ENCODE peak calls at places on chromosomes 6 and 20, in nine cellular contexts. One of them, this sample, is unnamed.

GRCh38 chr6:17907467-17908229 is 79.8 kb downstream of the KIF13A start:
- DNase-seq in mammary epithelial cell: peak
- DNase-seq in PC-9: peak
- DNase-seq in fibroblast of lung: peak
- DNase-seq in astrocyte: peak
- DNase-seq in neural progenitor cell: no peak
- DNase-seq in GM23248: peak
- DNase-seq in HepG2: peak
- DNase-seq in hepatocyte: peak
- DNase-seq in this sample: no peak

GRCh38 chr6:156600678-156601077 is 176.5 kb upstream of the ARID1B start:
- DNase-seq in mammary epithelial cell: no peak
- DNase-seq in neural progenitor cell: no peak
- DNase-seq in hepatocyte: no peak
- DNase-seq in GM23248: no peak
- DNase-seq in PC-9: no peak
- DNase-seq in HepG2: no peak
- DNase-seq in astrocyte: no peak
- DNase-seq in fibroblast of lung: no peak
- DNase-seq in this sample: no peak

GRCh38 chr20:12699374-12700228 is 309.2 kb upstream of the SPTLC3 start:
- DNase-seq in neural progenitor cell: no peak
- DNase-seq in PC-9: no peak
- DNase-seq in mammary epithelial cell: peak
- DNase-seq in GM23248: no peak
- DNase-seq in HepG2: no peak
- DNase-seq in astrocyte: no peak
- DNase-seq in fibroblast of lung: no peak
- DNase-seq in hepatocyte: peak
- DNase-seq in this sample: no peak

GRCh38 chr20:59817406-59817805 is 116.0 kb downstream of the SYCP2 start:
- DNase-seq in neural progenitor cell: no peak
- DNase-seq in astrocyte: no peak
- DNase-seq in fibroblast of lung: no peak
- DNase-seq in GM23248: no peak
- DNase-seq in mammary epithelial cell: no peak
- DNase-seq in PC-9: no peak
- DNase-seq in HepG2: no peak
- DNase-seq in hepatocyte: no peak
- DNase-seq in this sample: no peak

GRCh38 chr6:45586216-45587171 is 208.8 kb upstream of the SUPT3H start:
- DNase-seq in mammary epithelial cell: peak
- DNase-seq in fibroblast of lung: peak
- DNase-seq in neural progenitor cell: peak
- DNase-seq in GM23248: no peak
- DNase-seq in PC-9: peak
- DNase-seq in HepG2: no peak
- DNase-seq in astrocyte: no peak
- DNase-seq in hepatocyte: no peak
- DNase-seq in this sample: peak

GRCh38 chr6:129507846-129508245 is 202.1 kb downstream of the ARHGAP18 start:
- DNase-seq in hepatocyte: no peak
- DNase-seq in neural progenitor cell: no peak
- DNase-seq in mammary epithelial cell: no peak
- DNase-seq in PC-9: no peak
- DNase-seq in GM23248: no peak
- DNase-seq in HepG2: no peak
- DNase-seq in astrocyte: no peak
- DNase-seq in fibroblast of lung: no peak
- DNase-seq in this sample: no peak

GRCh38 chr20:7841967-7842301 is 98.3 kb downstream of the HAO1 start:
- DNase-seq in mammary epithelial cell: peak
- DNase-seq in hepatocyte: peak
- DNase-seq in PC-9: no peak
- DNase-seq in neural progenitor cell: peak
- DNase-seq in GM23248: peak
- DNase-seq in HepG2: no peak
- DNase-seq in fibroblast of lung: peak
- DNase-seq in astrocyte: peak
- DNase-seq in this sample: no peak

GRCh38 chr6:102732908-102733307 is 1339.4 kb downstream of the GRIK2 start:
- DNase-seq in neural progenitor cell: no peak
- DNase-seq in fibroblast of lung: peak
- DNase-seq in astrocyte: peak
- DNase-seq in hepatocyte: no peak
- DNase-seq in HepG2: no peak
- DNase-seq in PC-9: no peak
- DNase-seq in GM23248: peak
- DNase-seq in mammary epithelial cell: peak
- DNase-seq in this sample: no peak

DNA sequence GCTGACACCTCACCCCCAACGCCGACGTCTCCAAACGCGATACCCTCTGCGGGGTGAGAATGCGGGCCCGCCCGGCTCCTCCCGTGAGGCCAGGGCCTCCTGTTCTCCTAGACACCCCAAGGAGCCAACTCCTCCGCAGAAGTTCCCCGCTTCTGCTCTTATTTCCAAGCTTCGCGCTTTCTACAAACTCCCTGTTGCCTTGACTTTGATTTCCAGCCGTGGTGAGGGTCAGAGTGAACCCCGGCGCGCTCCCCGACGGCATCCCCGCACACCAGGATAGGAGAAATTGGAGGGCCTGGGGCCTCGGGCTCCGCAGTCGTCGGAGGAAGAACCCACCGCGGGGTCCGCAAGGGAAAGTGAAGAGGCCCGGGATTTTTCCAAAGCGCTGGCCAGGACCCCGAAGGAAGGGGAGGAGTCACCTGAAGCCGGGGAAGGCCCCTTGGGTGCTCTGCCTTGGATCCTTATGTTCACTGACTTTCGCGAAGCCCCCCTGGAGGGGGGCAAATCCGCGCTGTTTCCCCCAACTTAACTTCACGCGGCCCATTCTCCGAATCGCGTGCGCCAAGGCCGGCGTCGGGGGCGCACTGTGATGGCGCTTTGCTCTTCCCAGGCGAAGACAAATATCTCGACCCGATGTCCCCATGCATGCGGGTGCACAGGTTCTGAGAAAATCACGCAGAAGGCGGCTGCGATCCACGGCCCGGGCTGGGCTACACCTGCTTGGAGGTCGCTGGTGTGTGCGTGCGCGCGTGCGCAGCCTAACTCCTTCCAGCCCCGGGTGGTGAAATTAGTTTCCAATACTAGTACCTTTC is 3.0 kb upstream of the INSM1 start:
- DNase-seq in mammary epithelial cell: no peak
- DNase-seq in PC-9: no peak
- DNase-seq in GM23248: no peak
- DNase-seq in fibroblast of lung: no peak
- DNase-seq in astrocyte: no peak
- DNase-seq in hepatocyte: no peak
- DNase-seq in HepG2: no peak
- DNase-seq in neural progenitor cell: peak
- DNase-seq in this sample: no peak
- TF ChIP-seq EZH2 in mammary epithelial cell: no peak
- TF ChIP-seq EZH2 in PC-9: no peak
- TF ChIP-seq EZH2 in GM23248: no peak
- TF ChIP-seq EZH2 in fibroblast of lung: peak
- TF ChIP-seq EZH2 in astrocyte: peak
- TF ChIP-seq EZH2 in hepatocyte: peak
- TF ChIP-seq EZH2 in HepG2: no peak
- TF ChIP-seq EZH2 in neural progenitor cell: peak
- TF ChIP-seq EZH2 in this sample: no peak

DNA sequence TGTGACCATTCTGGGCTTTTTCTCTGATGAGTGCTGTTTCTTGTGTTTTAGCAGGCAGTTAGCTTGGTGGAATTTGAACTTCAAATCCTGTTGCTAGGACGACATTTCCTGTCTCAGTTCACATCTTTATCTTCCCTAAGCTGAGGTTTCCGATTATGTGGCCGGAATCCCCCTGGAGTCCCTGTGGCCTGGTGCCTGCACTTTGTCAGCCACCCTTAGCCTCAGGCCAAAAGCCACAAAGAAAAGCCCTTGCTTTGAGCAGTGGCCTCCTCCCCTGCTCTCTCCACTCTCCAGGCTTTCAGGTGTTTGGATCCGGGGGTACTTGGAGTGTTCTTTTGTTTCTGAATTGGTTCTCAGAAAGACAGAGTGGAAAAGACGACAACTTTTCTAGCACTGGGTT is 59.9 kb upstream of the PMEPA1 start:
- DNase-seq in fibroblast of lung: no peak
- DNase-seq in mammary epithelial cell: no peak
- DNase-seq in HepG2: no peak
- DNase-seq in astrocyte: no peak
- DNase-seq in neural progenitor cell: no peak
- DNase-seq in hepatocyte: no peak
- DNase-seq in GM23248: no peak
- DNase-seq in PC-9: no peak
- DNase-seq in this sample: no peak
- H2AFZ ChIP-seq in fibroblast of lung: no peak
- H2AFZ ChIP-seq in mammary epithelial cell: no peak
- H2AFZ ChIP-seq in HepG2: no peak
- H2AFZ ChIP-seq in astrocyte: no peak
- H2AFZ ChIP-seq in neural progenitor cell: no peak
- H2AFZ ChIP-seq in hepatocyte: no peak
- H2AFZ ChIP-seq in GM23248: no peak
- H2AFZ ChIP-seq in PC-9: no peak
- H2AFZ ChIP-seq in this sample: no peak

DNA sequence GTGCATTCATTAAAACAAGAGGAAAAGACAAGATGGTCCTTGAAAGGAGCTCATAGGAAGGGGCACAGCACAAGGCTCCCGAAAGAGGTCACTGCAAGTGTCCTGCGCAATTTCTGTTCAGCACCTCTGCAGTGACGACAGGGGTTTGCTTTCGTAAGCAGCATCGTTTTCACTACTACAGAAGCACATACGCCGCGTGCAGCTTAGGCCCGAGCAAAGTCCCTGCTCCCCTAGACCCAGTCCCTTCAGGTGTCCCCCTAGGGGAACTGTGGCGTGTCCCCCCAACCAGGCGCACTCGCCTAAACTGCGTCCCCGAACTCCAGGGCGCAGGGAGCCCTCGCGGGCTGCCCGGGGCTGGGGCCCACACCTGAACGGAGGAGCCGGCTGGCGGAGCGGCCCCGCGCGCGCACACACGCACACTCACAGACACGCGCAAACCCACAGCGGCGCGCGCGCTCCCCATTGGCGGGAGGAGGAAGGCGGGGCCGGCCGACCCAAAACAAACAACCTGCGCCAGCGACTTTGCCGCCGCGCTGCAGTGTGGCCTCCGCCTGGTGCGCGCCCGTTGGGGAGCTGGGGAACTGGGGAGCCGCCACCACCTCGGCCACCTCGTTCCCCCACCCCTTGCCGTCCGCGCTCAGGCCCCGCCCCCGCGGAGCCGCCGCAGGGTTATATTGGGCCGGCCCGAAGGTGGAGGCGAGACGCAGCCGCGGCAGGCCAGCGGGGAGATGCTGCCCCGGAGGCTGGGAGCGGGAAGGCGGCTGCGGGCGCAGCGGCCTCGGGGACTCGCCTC is at the start of gene FOXQ1:
- DNase-seq in mammary epithelial cell: peak
- DNase-seq in fibroblast of lung: peak
- DNase-seq in astrocyte: no peak
- DNase-seq in hepatocyte: peak
- DNase-seq in PC-9: peak
- DNase-seq in GM23248: peak
- DNase-seq in neural progenitor cell: peak
- DNase-seq in HepG2: peak
- DNase-seq in this sample: no peak
- TF ChIP-seq EZH2 in mammary epithelial cell: no peak
- TF ChIP-seq EZH2 in fibroblast of lung: no peak
- TF ChIP-seq EZH2 in astrocyte: peak
- TF ChIP-seq EZH2 in hepatocyte: no peak
- TF ChIP-seq EZH2 in PC-9: no peak
- TF ChIP-seq EZH2 in GM23248: peak
- TF ChIP-seq EZH2 in neural progenitor cell: peak
- TF ChIP-seq EZH2 in HepG2: no peak
- TF ChIP-seq EZH2 in this sample: no peak

DNA sequence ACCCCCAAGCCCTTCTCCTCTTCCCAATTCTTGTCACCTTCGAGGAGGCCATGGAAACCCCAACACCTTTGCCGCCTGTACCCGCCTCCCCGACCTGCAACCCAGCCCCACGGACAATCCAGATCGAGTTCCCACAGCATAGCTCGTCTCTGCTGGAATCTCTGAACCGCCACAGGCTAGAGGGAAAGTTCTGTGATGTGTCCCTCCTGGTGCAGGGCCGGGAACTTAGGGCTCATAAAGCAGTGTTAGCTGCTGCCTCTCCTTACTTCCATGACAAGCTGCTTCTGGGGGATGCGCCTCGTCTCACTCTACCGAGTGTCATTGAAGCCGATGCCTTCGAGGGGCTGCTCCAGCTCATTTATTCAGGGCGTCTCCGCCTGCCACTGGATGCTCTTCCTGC is 675 bp downstream of the ZBTB9 start:
- DNase-seq in GM23248: peak
- DNase-seq in HepG2: no peak
- DNase-seq in neural progenitor cell: no peak
- DNase-seq in mammary epithelial cell: no peak
- DNase-seq in fibroblast of lung: no peak
- DNase-seq in hepatocyte: no peak
- DNase-seq in PC-9: no peak
- DNase-seq in astrocyte: no peak
- DNase-seq in this sample: no peak
- H2AFZ ChIP-seq in GM23248: peak
- H2AFZ ChIP-seq in HepG2: peak
- H2AFZ ChIP-seq in neural progenitor cell: no peak
- H2AFZ ChIP-seq in mammary epithelial cell: peak
- H2AFZ ChIP-seq in fibroblast of lung: peak
- H2AFZ ChIP-seq in hepatocyte: peak
- H2AFZ ChIP-seq in PC-9: peak
- H2AFZ ChIP-seq in astrocyte: peak
- H2AFZ ChIP-seq in this sample: peak

GRCh38 chr6:37418727-37419126 is 14.3 kb upstream of the CMTR1 start:
- DNase-seq in mammary epithelial cell: no peak
- DNase-seq in PC-9: no peak
- DNase-seq in hepatocyte: peak
- DNase-seq in GM23248: no peak
- DNase-seq in fibroblast of lung: no peak
- DNase-seq in astrocyte: no peak
- DNase-seq in HepG2: no peak
- DNase-seq in neural progenitor cell: no peak
- DNase-seq in this sample: no peak

GRCh38 chr6:37417393-37417792 is 15.6 kb upstream of the CMTR1 start:
- DNase-seq in fibroblast of lung: no peak
- DNase-seq in GM23248: no peak
- DNase-seq in neural progenitor cell: no peak
- DNase-seq in astrocyte: no peak
- DNase-seq in PC-9: no peak
- DNase-seq in mammary epithelial cell: no peak
- DNase-seq in HepG2: no peak
- DNase-seq in hepatocyte: no peak
- DNase-seq in this sample: no peak
- TF ChIP-seq EZH2 in fibroblast of lung: no peak
- TF ChIP-seq EZH2 in GM23248: no peak
- TF ChIP-seq EZH2 in neural progenitor cell: no peak
- TF ChIP-seq EZH2 in astrocyte: no peak
- TF ChIP-seq EZH2 in PC-9: no peak
- TF ChIP-seq EZH2 in mammary epithelial cell: no peak
- TF ChIP-seq EZH2 in HepG2: no peak
- TF ChIP-seq EZH2 in hepatocyte: no peak
- TF ChIP-seq EZH2 in this sample: no peak

GRCh38 chr6:27650620-27651370 is 177.9 kb upstream of the ZNF184 start:
- DNase-seq in astrocyte: peak
- DNase-seq in HepG2: peak
- DNase-seq in PC-9: peak
- DNase-seq in neural progenitor cell: peak
- DNase-seq in hepatocyte: peak
- DNase-seq in mammary epithelial cell: peak
- DNase-seq in GM23248: peak
- DNase-seq in fibroblast of lung: peak
- DNase-seq in this sample: peak
- H2AFZ ChIP-seq in astrocyte: no peak
- H2AFZ ChIP-seq in HepG2: no peak
- H2AFZ ChIP-seq in PC-9: peak
- H2AFZ ChIP-seq in neural progenitor cell: peak
- H2AFZ ChIP-seq in hepatocyte: peak
- H2AFZ ChIP-seq in mammary epithelial cell: peak
- H2AFZ ChIP-seq in GM23248: peak
- H2AFZ ChIP-seq in fibroblast of lung: no peak
- H2AFZ ChIP-seq in this sample: no peak